ENCODE peak calls at places on chromosomes 2 and 18, in seven cellular contexts. One of them, this sample, is unnamed.

GRCh38 chr2:236569593-236569973 is at the start of gene ACKR3:
- DNase-seq in activated CD4-positive, alpha-beta memory T cell treated with anti-CD3 and anti-CD28 coated beads, Interleukin-2, amount 10 ng/mL, durations not matched to agents 7 days and 5 days: peak
- DNase-seq in kidney: peak
- DNase-seq in DMS153: peak
- DNase-seq in EH: peak
- DNase-seq in uterus: peak
- DNase-seq in RPMI7951: peak
- DNase-seq in this sample: peak

GRCh38 chr2:62202019-62202722 is 6.3 kb downstream of the B3GNT2 start:
- DNase-seq in activated CD4-positive, alpha-beta memory T cell treated with anti-CD3 and anti-CD28 coated beads, Interleukin-2, amount 10 ng/mL, durations not matched to agents 7 days and 5 days: no peak
- DNase-seq in RPMI7951: no peak
- DNase-seq in kidney: no peak
- DNase-seq in DMS153: no peak
- DNase-seq in EH: no peak
- DNase-seq in uterus: no peak
- DNase-seq in this sample: no peak

GRCh38 chr2:159108178-159108893 is 139.9 kb downstream of the TANC1 start:
- DNase-seq in kidney: no peak
- DNase-seq in EH: no peak
- DNase-seq in uterus: no peak
- DNase-seq in activated CD4-positive, alpha-beta memory T cell treated with anti-CD3 and anti-CD28 coated beads, Interleukin-2, amount 10 ng/mL, durations not matched to agents 7 days and 5 days: no peak
- DNase-seq in DMS153: no peak
- DNase-seq in RPMI7951: no peak
- DNase-seq in this sample: no peak

GRCh38 chr2:152247337-152247695 is 71.8 kb upstream of the STAM2 start:
- DNase-seq in DMS153: no peak
- DNase-seq in activated CD4-positive, alpha-beta memory T cell treated with anti-CD3 and anti-CD28 coated beads, Interleukin-2, amount 10 ng/mL, durations not matched to agents 7 days and 5 days: no peak
- DNase-seq in EH: peak
- DNase-seq in uterus: no peak
- DNase-seq in kidney: no peak
- DNase-seq in RPMI7951: peak
- DNase-seq in this sample: peak

GRCh38 chr2:44741507-44741906 is 200.0 kb upstream of the SIX3 start:
- DNase-seq in DMS153: no peak
- DNase-seq in RPMI7951: peak
- DNase-seq in activated CD4-positive, alpha-beta memory T cell treated with anti-CD3 and anti-CD28 coated beads, Interleukin-2, amount 10 ng/mL, durations not matched to agents 7 days and 5 days: no peak
- DNase-seq in uterus: no peak
- DNase-seq in kidney: no peak
- DNase-seq in EH: peak
- DNase-seq in this sample: no peak

GRCh38 chr2:102366406-102367112 is 11.0 kb downstream of the IL18R1 start:
- DNase-seq in EH: no peak
- DNase-seq in activated CD4-positive, alpha-beta memory T cell treated with anti-CD3 and anti-CD28 coated beads, Interleukin-2, amount 10 ng/mL, durations not matched to agents 7 days and 5 days: no peak
- DNase-seq in kidney: no peak
- DNase-seq in DMS153: no peak
- DNase-seq in uterus: no peak
- DNase-seq in RPMI7951: no peak
- DNase-seq in this sample: no peak

GRCh38 chr2:1538663-1539062 is 125.4 kb downstream of the TPO start:
- DNase-seq in activated CD4-positive, alpha-beta memory T cell treated with anti-CD3 and anti-CD28 coated beads, Interleukin-2, amount 10 ng/mL, durations not matched to agents 7 days and 5 days: peak
- DNase-seq in RPMI7951: peak
- DNase-seq in DMS153: peak
- DNase-seq in EH: peak
- DNase-seq in uterus: no peak
- DNase-seq in kidney: peak
- DNase-seq in this sample: no peak

GRCh38 chr18:55047546-55047945 is 88.3 kb upstream of the CCDC68 start:
- DNase-seq in DMS153: no peak
- DNase-seq in RPMI7951: peak
- DNase-seq in EH: peak
- DNase-seq in uterus: no peak
- DNase-seq in activated CD4-positive, alpha-beta memory T cell treated with anti-CD3 and anti-CD28 coated beads, Interleukin-2, amount 10 ng/mL, durations not matched to agents 7 days and 5 days: no peak
- DNase-seq in kidney: no peak
- DNase-seq in this sample: peak

GRCh38 chr2:66024396-66024795 is 410.5 kb upstream of the MEIS1 start:
- DNase-seq in DMS153: no peak
- DNase-seq in uterus: no peak
- DNase-seq in RPMI7951: no peak
- DNase-seq in activated CD4-positive, alpha-beta memory T cell treated with anti-CD3 and anti-CD28 coated beads, Interleukin-2, amount 10 ng/mL, durations not matched to agents 7 days and 5 days: no peak
- DNase-seq in kidney: no peak
- DNase-seq in EH: no peak
- DNase-seq in this sample: no peak

GRCh38 chr2:169361706-169362345 is 508 bp downstream of the LRP2 start:
- DNase-seq in uterus: no peak
- DNase-seq in DMS153: no peak
- DNase-seq in RPMI7951: no peak
- DNase-seq in EH: no peak
- DNase-seq in activated CD4-positive, alpha-beta memory T cell treated with anti-CD3 and anti-CD28 coated beads, Interleukin-2, amount 10 ng/mL, durations not matched to agents 7 days and 5 days: peak
- DNase-seq in kidney: peak
- DNase-seq in this sample: no peak

GRCh38 chr2:135909976-135910375 is 33.7 kb upstream of the MCM6 start:
- DNase-seq in kidney: no peak
- DNase-seq in EH: peak
- DNase-seq in DMS153: no peak
- DNase-seq in uterus: no peak
- DNase-seq in activated CD4-positive, alpha-beta memory T cell treated with anti-CD3 and anti-CD28 coated beads, Interleukin-2, amount 10 ng/mL, durations not matched to agents 7 days and 5 days: no peak
- DNase-seq in RPMI7951: no peak
- DNase-seq in this sample: no peak

This sample was measured in RCC 7860.